ENCODE peak calls at places on chromosomes 13 and 19, in six cellular contexts. I is brain microvascular endothelial cell, F is astrocyte of the cerebellum, K is suprapubic skin, H is B cell, T is RWPE1. X is an unnamed sample.
A peak's percentile ranks its signal among the peaks of the same experiment; 100 is the strongest.

GRCh38 chr13:109481046-109481445 is 305.3 kb downstream of the IRS2 start:
- DNase-seq in I (peak; percentile 88), F (no peak), K (no peak), H (no peak), T (no peak), X (no peak)

GRCh38 chr19:47109541-47110375 is 3.8 kb downstream of the ZC3H4 start:
- DNase-seq in I (peak; percentile 25), F (no peak), K (no peak), H (no peak), T (no peak), X (no peak)

GRCh38 chr13:93466502-93467036 is 240.0 kb downstream of the GPC6 start:
- DNase-seq in I (no peak), F (no peak), K (no peak), H (no peak), T (no peak), X (no peak)

GRCh38 chr19:49848938-49849337 is 2.0 kb upstream of the PTOV1 start:
- DNase-seq in I (no peak), F (no peak), K (no peak), H (no peak), T (no peak), X (no peak)

GRCh38 chr13:49341517-49341916 is 93.8 kb downstream of the CDADC1 start:
- DNase-seq in I (no peak), F (no peak), K (no peak), H (no peak), T (no peak), X (no peak)

GRCh38 chr13:33918199-33918932 is 100.4 kb downstream of the RFC3 start:
- DNase-seq in I (peak; percentile 71), F (peak; percentile 36), K (peak; percentile 63), H (no peak), T (peak; percentile 38), X (no peak)

GRCh38 chr19:4130635-4131438 is 6.9 kb upstream of the MAP2K2 start:
- DNase-seq in I (peak; percentile 80), F (no peak), K (no peak), H (no peak), T (peak; percentile 61), X (no peak)

GRCh38 chr19:6047741-6048231 is 62.5 kb downstream of the RFX2 start:
- DNase-seq in I (peak; percentile 28), F (no peak), K (peak; percentile 57), H (no peak), T (peak; percentile 40), X (no peak)

GRCh38 chr19:9178901-9179300 is at the start of gene OR7D2:
- DNase-seq in I (no peak), F (no peak), K (no peak), H (no peak), T (no peak), X (no peak)

GRCh38 chr19:42396248-42396541 is 6.1 kb upstream of the CNFN start:
- DNase-seq in I (no peak), F (no peak), K (no peak), H (no peak), T (no peak), X (no peak)

GRCh38 chr13:106520205-106521004 is 15.1 kb downstream of the EFNB2 start:
- DNase-seq in I (no peak), F (no peak), K (no peak), H (no peak), T (no peak), X (no peak)
- TF ChIP-seq CTCF in I (peak; percentile 44), F (peak; percentile 51), K (no peak), H (no peak), T (no peak), X (peak; percentile 18)

GRCh38 chr19:2540646-2541454 is 64.9 kb downstream of the GADD45B start:
- DNase-seq in I (peak; percentile 97), F (peak; percentile 97), K (peak; percentile 93), H (no peak), T (peak; percentile 95), X (peak; percentile 96)
- TF ChIP-seq CTCF in I (peak; percentile 55), F (peak; percentile 30), K (no peak), H (no peak), T (no peak), X (no peak)

DNA sequence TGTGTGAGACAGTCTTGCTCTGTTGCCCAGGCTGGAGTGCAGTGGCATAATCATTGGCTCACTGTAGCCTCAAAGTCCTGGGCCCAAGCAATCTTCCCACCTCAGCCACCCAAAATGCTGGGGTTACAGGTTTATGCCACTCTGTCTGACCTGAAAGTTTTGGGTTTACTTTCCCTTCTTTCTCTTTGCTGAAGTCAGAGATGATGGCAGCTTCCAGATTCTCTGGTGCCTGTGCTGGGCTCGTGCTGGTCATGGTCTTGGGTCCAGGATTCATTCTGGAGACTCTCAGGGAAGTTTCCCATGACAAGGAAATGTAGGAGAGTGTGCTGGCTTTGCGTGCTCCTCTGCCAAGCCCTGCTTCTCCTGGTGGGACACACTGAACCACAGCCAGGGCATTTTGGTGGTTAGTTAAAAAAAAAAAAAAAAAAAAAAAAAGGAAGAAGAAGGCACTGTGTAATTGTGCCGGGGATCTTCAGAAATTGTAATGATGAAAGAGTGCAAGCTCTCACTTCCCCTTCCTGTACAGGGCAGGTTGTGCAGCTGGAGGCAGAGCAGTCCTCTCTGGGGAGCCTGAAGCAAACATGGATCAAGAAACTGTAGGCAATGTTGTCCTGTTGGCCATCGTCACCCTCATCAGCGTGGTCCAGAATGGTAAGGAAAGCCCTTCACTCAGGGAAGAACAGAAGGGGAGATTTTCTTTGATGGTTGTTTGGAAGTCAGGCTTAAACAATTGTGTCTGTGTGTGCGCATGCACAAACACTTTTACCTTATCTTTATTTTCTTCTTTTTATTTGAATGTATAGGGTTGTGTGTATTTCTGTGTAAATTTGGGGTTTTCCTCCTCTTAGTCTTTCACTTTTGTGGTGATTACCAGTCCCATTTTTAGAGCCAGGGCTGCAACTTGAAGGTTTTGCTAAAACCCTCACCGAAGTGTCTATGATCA is at the start of gene ALOX5AP:
- DNase-seq in I (no peak), F (no peak), K (no peak), H (peak; percentile 68), T (no peak), X (no peak)
- TF ChIP-seq CTCF in I (no peak), F (no peak), K (no peak), H (no peak), T (no peak), X (no peak)

GRCh38 chr13:98598043-98598442 is 21.1 kb upstream of the STK24 start:
- DNase-seq in I (no peak), F (no peak), K (no peak), H (no peak), T (no peak), X (no peak)
- TF ChIP-seq CTCF in I (peak; percentile 29), F (no peak), K (no peak), H (no peak), T (no peak), X (no peak)

DNA sequence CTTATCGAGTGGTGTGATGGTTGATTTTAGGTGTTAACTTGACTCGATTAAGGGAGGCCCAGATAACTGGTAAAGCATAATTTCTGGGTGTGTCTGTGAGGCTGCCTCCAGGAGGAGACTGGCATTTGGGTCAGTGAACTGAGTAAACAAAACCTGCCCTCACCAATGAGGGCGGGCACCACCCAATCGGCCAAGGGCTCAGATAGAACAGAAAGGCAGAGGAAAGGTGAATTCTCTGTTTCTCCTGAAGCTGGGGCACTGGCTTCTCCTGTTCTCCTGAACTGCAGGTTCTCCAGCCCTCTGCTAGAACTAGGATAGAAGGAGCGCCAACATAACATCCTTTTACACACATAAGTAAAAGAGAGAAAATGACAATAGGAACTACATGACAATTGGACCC is 35.1 kb downstream of the ESD start:
- DNase-seq in I (no peak), F (no peak), K (no peak), H (no peak), T (no peak), X (no peak)
- TF ChIP-seq CTCF in I (no peak), F (no peak), K (no peak), H (no peak), T (no peak), X (no peak)

GRCh38 chr19:13370948-13371347 is 135.3 kb downstream of the CACNA1A start:
- DNase-seq in I (no peak), F (no peak), K (no peak), H (no peak), T (no peak), X (no peak)

GRCh38 chr19:13363954-13364353 is 142.3 kb downstream of the CACNA1A start:
- DNase-seq in I (no peak), F (no peak), K (no peak), H (no peak), T (no peak), X (no peak)

GRCh38 chr19:13363235-13363634 is 143.0 kb downstream of the CACNA1A start:
- DNase-seq in I (no peak), F (no peak), K (no peak), H (no peak), T (no peak), X (no peak)

GRCh38 chr19:13366529-13367143 is 139.6 kb downstream of the CACNA1A start:
- DNase-seq in I (no peak), F (peak; percentile 3), K (no peak), H (no peak), T (peak; percentile 58), X (no peak)
- TF ChIP-seq CTCF in I (peak; percentile 67), F (peak; percentile 56), K (no peak), H (no peak), T (peak; percentile 55), X (no peak)